ENCODE peak calls at places on chromosomes 7 and 10, in eight cellular contexts. N is activated T-cell treated with anti-CD3 and anti-CD28 coated beads, Interleukin-2, amount 50 U/mL, for 72 hours; X is PC-3; E is choroid plexus epithelial cell; R is heart right ventricle; M is type B pancreatic cell; I is adrenal gland; T is colonic mucosa. H is an unnamed sample.

GRCh38 chr7:132251327-132251659 is 325.0 kb downstream of the PLXNA4 start:
- DNase-seq in N (no peak), X (peak), E (no peak), R (peak), M (no peak), I (peak), T (peak), H (peak)

GRCh38 chr7:91789086-91789485 is 91.4 kb downstream of the MTERF1 start:
- DNase-seq in N (no peak), X (no peak), E (no peak), R (no peak), M (no peak), I (no peak), T (no peak), H (no peak)

GRCh38 chr10:79047875-79048638 is 20.7 kb upstream of the ZMIZ1 start:
- DNase-seq in N (peak), X (no peak), E (no peak), R (no peak), M (no peak), I (peak), T (peak), H (no peak)

GRCh38 chr7:142356166-142356565 is 98.3 kb upstream of the PRSS58 start:
- DNase-seq in N (no peak), X (peak), E (no peak), R (no peak), M (no peak), I (no peak), T (no peak), H (no peak)

GRCh38 chr7:5689118-5689517 is 92.3 kb downstream of the RNF216 start:
- DNase-seq in N (peak), X (no peak), E (peak), R (no peak), M (no peak), I (no peak), T (no peak), H (no peak)

GRCh38 chr7:94059747-94060146 is 55.6 kb upstream of the BET1 start:
- DNase-seq in N (no peak), X (no peak), E (peak), R (no peak), M (no peak), I (no peak), T (no peak), H (no peak)

GRCh38 chr7:22730921-22731654 is 4.1 kb downstream of the IL6 start:
- DNase-seq in N (no peak), X (peak), E (peak), R (no peak), M (no peak), I (no peak), T (no peak), H (no peak)

GRCh38 chr7:152435384-152436278 is at the start of gene KMT2C:
- DNase-seq in N (peak), X (peak), E (peak), R (peak), M (no peak), I (peak), T (peak), H (peak)

GRCh38 chr10:71736570-71737355 is 17.2 kb upstream of the C10orf105 start:
- DNase-seq in N (no peak), X (no peak), E (peak), R (no peak), M (no peak), I (no peak), T (peak), H (no peak)

GRCh38 chr10:62264702-62265436 is 3.8 kb downstream of the RTKN2 start:
- DNase-seq in N (no peak), X (peak), E (peak), R (no peak), M (no peak), I (no peak), T (no peak), H (no peak)

GRCh38 chr10:4383683-4384082 is 442.3 kb upstream of the AKR1E2 start:
- DNase-seq in N (no peak), X (no peak), E (peak), R (no peak), M (no peak), I (no peak), T (no peak), H (no peak)

GRCh38 chr10:16520900-16521299 is 779 bp downstream of the C1QL3 start:
- DNase-seq in N (peak), X (peak), E (peak), R (peak), M (no peak), I (peak), T (no peak), H (no peak)

GRCh38 chr7:139543801-139544603 is 20.5 kb downstream of the CLEC2L start:
- DNase-seq in N (no peak), X (no peak), E (no peak), R (no peak), M (no peak), I (no peak), T (no peak), H (no peak)

GRCh38 chr7:139799586-139799985 is 21.8 kb upstream of the HIPK2 start:
- DNase-seq in N (no peak), X (peak), E (no peak), R (no peak), M (no peak), I (no peak), T (no peak), H (no peak)

GRCh38 chr7:116863168-116863670 is 832 bp downstream of the CAPZA2 start:
- DNase-seq in N (no peak), X (peak), E (peak), R (no peak), M (no peak), I (peak), T (peak), H (peak)

GRCh38 chr7:132614428-132615076 is 38.3 kb upstream of the PLXNA4 start:
- DNase-seq in N (no peak), X (no peak), E (peak), R (peak), M (no peak), I (peak), T (peak), H (no peak)

GRCh38 chr10:49177391-49178355 is 10.5 kb downstream of the TMEM273 start:
- DNase-seq in N (peak), X (peak), E (peak), R (peak), M (peak), I (peak), T (peak), H (peak)

GRCh38 chr7:55449205-55449991 is 84.3 kb downstream of the LANCL2 start:
- DNase-seq in N (no peak), X (no peak), E (no peak), R (no peak), M (no peak), I (no peak), T (no peak), H (no peak)

GRCh38 chr10:92699518-92700272 is 9.9 kb downstream of the HHEX start:
- DNase-seq in N (peak), X (peak), E (peak), R (peak), M (no peak), I (peak), T (peak), H (no peak)

GRCh38 chr7:15854841-15855576 is 168.5 kb upstream of the MEOX2 start:
- DNase-seq in N (no peak), X (no peak), E (no peak), R (no peak), M (no peak), I (no peak), T (no peak), H (no peak)

GRCh38 chr10:48798486-48799254 is 114.0 kb downstream of the WDFY4 start:
- DNase-seq in N (no peak), X (no peak), E (peak), R (no peak), M (peak), I (no peak), T (no peak), H (no peak)

GRCh38 chr7:127250312-127251047 is 2.3 kb downstream of the GRM8 start:
- DNase-seq in N (no peak), X (peak), E (peak), R (no peak), M (no peak), I (no peak), T (no peak), H (no peak)

GRCh38 chr7:24907311-24907886 is 72.6 kb downstream of the OSBPL3 start:
- DNase-seq in N (peak), X (peak), E (peak), R (no peak), M (no peak), I (no peak), T (no peak), H (no peak)